ENCODE peak calls at places on chromosomes 12 and 14, in six cellular contexts. M is endodermal cell, D is right atrium auricular region, G is uterus, K is suprapubic skin, T is sigmoid colon. X is an unnamed sample. For H3K4me1, the result is how much of the 10 kb centered on the place peaks cover.

GRCh38 chr12:23694307-23694706 is 255.2 kb downstream of the SOX5 start:
- DNase-seq in K (no peak), G (no peak), M (no peak), T (no peak), D (no peak), X (no peak)

GRCh38 chr14:104320611-104321086 is 182.3 kb downstream of the KIF26A start:
- DNase-seq in M (peak), D (no peak), G (no peak), K (peak), T (peak), X (no peak)

GRCh38 chr14:94029250-94029649 is 3.1 kb downstream of the OTUB2 start:
- DNase-seq in M (no peak), G (no peak), D (no peak), K (no peak), T (no peak), X (no peak)

GRCh38 chr14:88554458-88555286 is at the start of gene PTPN21:
- DNase-seq in M (peak), D (peak), T (peak), G (peak), K (peak), X (peak)

GRCh38 chr12:50129297-50129696 is 17.3 kb downstream of the COX14 start:
- DNase-seq in K (no peak), M (no peak), T (no peak), G (no peak), D (no peak), X (no peak)

GRCh38 chr14:53338192-53338591 is 185.1 kb upstream of the DDHD1 start:
- DNase-seq in M (no peak), K (no peak), G (no peak), T (no peak), D (no peak), X (no peak)

GRCh38 chr14:65304963-65305362 is 107.6 kb upstream of the FUT8 start:
- DNase-seq in K (no peak), T (no peak), G (no peak), M (no peak), D (no peak), X (no peak)

GRCh38 chr12:112901271-112901670 is 5.5 kb upstream of the OAS1 start:
- DNase-seq in G (no peak), T (no peak), K (no peak), M (no peak), D (no peak), X (no peak)

GRCh38 chr12:76026643-76027063 is 4.9 kb downstream of the PHLDA1 start:
- DNase-seq in D (no peak), K (no peak), T (no peak), M (no peak), G (no peak), X (no peak)

GRCh38 chr14:81826080-81826479 is 292.4 kb upstream of the SEL1L start:
- DNase-seq in M (no peak), K (no peak), G (no peak), T (no peak), D (no peak), X (no peak)

GRCh38 chr12:107007421-107007820 is 20.5 kb upstream of the MTERF2 start:
- DNase-seq in M (no peak), K (no peak), G (no peak), D (no peak), T (no peak), X (no peak)

GRCh38 chr12:47882796-47883546 is 21.8 kb downstream of the VDR start:
- DNase-seq in M (no peak), T (peak), K (no peak), D (no peak), G (no peak), X (no peak)

GRCh38 chr12:107875772-107876171 is 101.3 kb downstream of the ASCL4 start:
- DNase-seq in T (no peak), D (no peak), M (no peak), K (no peak), G (no peak), X (no peak)

GRCh38 chr12:3461391-3461790 is 29.6 kb upstream of the PRMT8 start:
- DNase-seq in K (no peak), G (no peak), M (peak), T (no peak), D (no peak), X (no peak)

GRCh38 chr12:23751641-23752040 is 197.8 kb downstream of the SOX5 start:
- DNase-seq in G (no peak), T (no peak), K (no peak), M (no peak), D (no peak), X (no peak)

GRCh38 chr12:65891219-65891618 is 66.9 kb downstream of the HMGA2 start:
- DNase-seq in D (no peak), G (no peak), K (no peak), M (no peak), T (no peak), X (no peak)
- H3K4me3 ChIP-seq in D (no peak), G (no peak), K (no peak), M (no peak), T (no peak), X (no peak)

GRCh38 chr14:73460691-73461127 is 2.4 kb upstream of the NUMB start:
- DNase-seq in D (peak), K (no peak), G (peak), M (peak), T (no peak), X (no peak)

GRCh38 chr14:73462078-73462715 is 3.9 kb upstream of the NUMB start:
- DNase-seq in G (peak), M (peak), D (peak), T (peak), K (peak), X (peak)

GRCh38 chr14:73463411-73463810 is 5.1 kb upstream of the NUMB start:
- DNase-seq in K (peak), D (peak), M (peak), G (peak), T (peak), X (peak)

GRCh38 chr14:73462815-73463214 is 4.5 kb upstream of the NUMB start:
- DNase-seq in G (no peak), K (no peak), D (peak), M (no peak), T (no peak), X (no peak)

GRCh38 chr14:73461478-73462077 is 3.2 kb upstream of the NUMB start:
- DNase-seq in T (no peak), K (no peak), M (peak), D (peak), G (no peak), X (no peak)
- H3K4me1 ChIP-seq in T (half or more), K (under half), M (under half), D (half or more), G (under half), X (under half)

DNA sequence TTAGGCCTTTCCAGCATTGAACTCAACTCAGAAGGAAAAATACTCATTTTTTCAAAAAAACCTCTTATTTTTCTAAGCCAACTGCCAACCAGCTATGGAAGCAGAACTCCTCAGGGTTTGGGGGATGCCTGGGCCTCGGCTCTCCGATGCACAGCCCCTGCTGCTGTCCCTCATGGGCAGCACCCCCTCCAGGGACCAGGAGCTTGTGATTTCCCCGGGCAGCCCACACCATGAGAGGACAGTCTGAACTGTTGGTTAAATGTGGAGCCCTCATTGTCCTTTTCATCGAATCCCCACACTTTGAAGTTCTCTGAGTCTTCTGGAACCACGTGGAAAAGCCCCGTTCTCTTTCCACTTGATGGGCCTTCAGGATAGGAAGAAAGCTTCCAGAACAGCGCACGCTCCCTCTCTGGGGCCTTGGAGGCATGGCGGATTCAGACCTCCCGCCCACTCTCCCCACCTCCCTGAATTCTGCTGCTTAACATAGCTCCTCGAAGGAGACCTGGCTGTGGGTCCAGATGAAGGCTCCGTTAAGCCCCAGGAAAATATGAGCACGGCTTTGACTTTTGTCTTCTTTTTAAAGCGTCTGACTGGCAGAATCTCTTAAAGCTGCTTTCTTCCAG is 156.6 kb downstream of the CALM1 start:
- DNase-seq in G (no peak), M (no peak), K (no peak), D (no peak), T (no peak), X (no peak)
- H3K27ac ChIP-seq in G (no peak), M (no peak), K (no peak), D (peak), T (peak), X (peak)

DNA sequence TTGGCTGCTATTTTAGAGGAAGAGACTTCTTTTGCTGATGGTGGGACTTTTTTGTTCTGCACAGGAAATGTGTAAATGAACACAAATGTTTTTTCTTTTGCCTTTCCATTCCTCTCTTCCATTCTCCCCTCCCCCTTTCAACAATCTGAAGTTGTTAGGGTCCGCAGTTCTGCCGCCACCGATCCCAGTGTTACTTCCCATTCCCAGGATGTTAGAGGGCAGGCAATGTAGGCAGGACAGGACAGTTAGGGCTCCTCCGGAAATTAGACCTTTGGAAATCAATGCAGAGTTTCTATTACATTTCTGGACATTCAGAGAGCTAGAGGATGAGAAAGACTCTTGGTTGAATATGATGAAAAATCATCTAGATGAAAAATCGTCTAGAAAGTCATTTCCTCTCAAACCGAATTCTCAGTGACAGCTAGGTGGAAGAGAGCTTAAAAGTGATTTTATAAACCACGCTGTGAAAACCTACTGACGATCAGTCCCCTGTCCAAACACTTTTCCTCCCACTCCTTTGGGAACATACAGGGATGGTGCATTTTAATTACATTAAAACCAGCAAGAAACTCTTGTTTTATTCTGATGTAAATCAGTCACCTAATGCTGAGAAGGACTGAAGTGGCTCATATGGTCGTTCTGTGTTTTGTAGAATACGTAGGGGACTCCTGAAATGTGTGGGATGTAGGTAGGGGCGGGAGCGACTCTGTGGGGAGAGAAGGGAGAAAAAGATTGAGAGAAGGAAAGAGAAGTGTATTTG is 17.9 kb downstream of the FOXG1 start:
- DNase-seq in T (no peak), M (no peak), D (no peak), K (no peak), G (no peak), X (no peak)
- H3K4me3 ChIP-seq in T (no peak), M (peak), D (no peak), K (peak), G (no peak), X (no peak)

DNA sequence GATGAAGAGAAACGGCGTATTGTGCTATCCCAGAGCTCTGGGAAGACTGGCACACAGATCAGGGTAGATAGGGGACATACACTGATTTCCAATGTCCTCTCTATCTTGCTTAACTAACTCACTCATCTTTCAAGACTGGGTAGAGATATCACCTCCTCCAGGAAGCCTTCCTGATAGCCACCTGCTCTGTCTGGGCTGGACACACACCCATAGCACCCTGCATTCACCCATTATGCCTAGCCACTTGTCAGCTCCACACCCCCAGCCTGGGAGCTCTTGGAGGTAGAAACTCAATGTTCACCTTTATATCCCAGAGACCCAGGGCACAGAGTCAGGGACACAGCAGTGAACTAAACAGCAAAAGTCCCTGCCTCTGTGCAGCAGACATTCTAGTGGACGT is 52.0 kb downstream of the ACTN1 start:
- DNase-seq in T (no peak), D (no peak), K (no peak), M (no peak), G (no peak), X (no peak)
- H3K4me1 ChIP-seq in T (half or more), D (half or more), K (under half), M (under half), G (under half), X (half or more)

DNA sequence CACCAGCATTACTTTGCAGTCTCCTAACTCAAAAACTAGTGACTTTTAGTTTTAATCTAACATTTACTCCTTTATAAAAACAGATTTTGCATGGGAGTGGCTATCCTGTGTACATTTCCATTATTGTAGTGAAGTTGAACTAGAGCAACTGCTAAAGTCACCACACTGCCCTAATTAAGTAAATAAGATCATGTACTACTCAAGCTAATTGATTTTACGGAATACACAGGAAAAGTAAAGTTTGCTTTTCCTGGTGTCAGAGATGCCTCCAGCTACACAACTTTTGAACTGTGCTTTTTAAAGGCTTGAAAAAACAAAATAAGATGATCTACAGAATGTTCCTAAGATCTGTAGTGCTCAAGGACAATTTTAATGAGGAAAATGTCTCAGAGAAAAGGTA is 50.4 kb upstream of the ATP2A2 start:
- DNase-seq in M (no peak), K (no peak), T (no peak), D (no peak), G (no peak), X (no peak)
- H3K27ac ChIP-seq in M (no peak), K (no peak), T (no peak), D (no peak), G (no peak), X (no peak)

DNA sequence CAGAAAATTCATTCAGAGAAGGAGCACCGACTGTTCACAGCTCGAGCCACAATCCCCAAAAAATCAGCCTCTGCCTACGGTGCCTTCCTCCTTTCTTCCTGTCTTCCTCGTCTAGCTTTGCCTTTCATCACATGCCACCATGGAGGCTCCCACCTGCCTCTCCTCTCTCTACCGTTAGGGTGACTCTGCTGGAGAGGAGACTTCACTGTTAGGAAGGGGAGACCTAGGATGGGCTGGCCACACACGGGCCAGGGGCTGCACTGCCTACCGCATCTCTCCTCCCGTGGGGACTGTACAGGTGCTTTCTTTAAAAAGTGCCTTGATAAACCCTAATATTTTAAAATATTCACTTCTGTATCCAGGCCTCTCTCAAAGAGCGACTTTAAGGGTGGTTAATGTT is 1104.7 kb downstream of the BCL11B start:
- DNase-seq in G (no peak), T (no peak), M (no peak), K (no peak), D (no peak), X (no peak)
- H3K4me3 ChIP-seq in G (no peak), T (no peak), M (no peak), K (no peak), D (no peak), X (no peak)

GRCh38 chr14:85575617-85575898 is 45.6 kb downstream of the FLRT2 start:
- DNase-seq in T (no peak), K (no peak), M (no peak), G (no peak), D (no peak), X (no peak)

GRCh38 chr14:85578925-85579324 is 49.0 kb downstream of the FLRT2 start:
- DNase-seq in K (no peak), T (no peak), M (no peak), G (no peak), D (no peak), X (no peak)

GRCh38 chr14:85576848-85577541 is 47.1 kb downstream of the FLRT2 start:
- DNase-seq in T (no peak), D (no peak), K (no peak), G (no peak), M (no peak), X (no peak)

GRCh38 chr14:85576161-85576560 is 46.2 kb downstream of the FLRT2 start:
- DNase-seq in D (no peak), T (no peak), G (no peak), M (no peak), K (no peak), X (no peak)

DNA sequence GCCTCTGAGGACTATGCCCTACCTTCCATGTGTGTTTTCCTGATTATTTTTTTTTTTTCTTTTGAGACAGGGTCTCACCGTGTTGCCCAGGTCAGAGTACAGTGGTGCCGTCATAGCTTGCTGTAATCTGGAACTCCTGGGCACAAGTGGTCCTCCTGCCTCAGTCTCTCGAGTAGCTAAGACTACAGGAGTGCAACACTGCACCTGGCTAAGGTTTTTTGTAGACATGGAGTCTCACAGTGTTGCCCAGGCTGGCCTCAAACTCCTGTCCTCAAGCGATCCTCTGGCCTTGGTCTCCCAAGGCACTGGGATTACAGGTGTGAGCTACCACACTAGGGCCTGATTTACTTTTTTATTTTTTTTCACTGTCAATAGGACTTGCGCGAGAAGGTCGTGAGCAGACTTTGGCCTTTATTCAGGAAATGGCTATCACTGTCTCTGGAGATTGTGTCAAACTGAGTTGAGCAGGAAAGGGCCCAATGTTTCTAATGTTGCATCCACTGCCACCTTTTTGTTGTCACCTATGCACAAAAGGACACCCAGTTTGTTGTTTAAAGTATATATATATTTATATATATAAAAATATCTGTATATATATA is 47.7 kb downstream of the FLRT2 start:
- DNase-seq in M (no peak), K (no peak), T (no peak), D (no peak), G (no peak), X (no peak)
- H3K4me1 ChIP-seq in M (under half), K (under half), T (under half), D (under half), G (under half), X (under half)

X was measured in ascending aorta.